ENCODE peak calls at places on chromosomes 12 and 14, in five cellular contexts. One of them, this sample, is unnamed.

GRCh38 chr12:69274861-69275260 is 35.5 kb downstream of the CPSF6 start:
- DNase-seq in astrocyte of the spinal cord: peak
- DNase-seq in cardiac muscle cell: no peak
- DNase-seq in HepG2: no peak
- DNase-seq in mucosa of descending colon: no peak
- DNase-seq in this sample: no peak

GRCh38 chr14:100621806-100622205 is 34.6 kb upstream of the BEGAIN start:
- DNase-seq in mucosa of descending colon: no peak
- DNase-seq in cardiac muscle cell: no peak
- DNase-seq in HepG2: no peak
- DNase-seq in astrocyte of the spinal cord: no peak
- DNase-seq in this sample: no peak

GRCh38 chr12:18239561-18239960 is 21.8 kb upstream of the PIK3C2G start:
- DNase-seq in mucosa of descending colon: no peak
- DNase-seq in HepG2: no peak
- DNase-seq in cardiac muscle cell: no peak
- DNase-seq in astrocyte of the spinal cord: no peak
- DNase-seq in this sample: no peak

GRCh38 chr12:38469689-38470088 is 153.1 kb downstream of the ALG10B start:
- DNase-seq in cardiac muscle cell: peak
- DNase-seq in astrocyte of the spinal cord: no peak
- DNase-seq in HepG2: no peak
- DNase-seq in mucosa of descending colon: no peak
- DNase-seq in this sample: no peak

GRCh38 chr12:1939316-1939715 is 20.9 kb upstream of the CACNA2D4 start:
- DNase-seq in astrocyte of the spinal cord: no peak
- DNase-seq in HepG2: no peak
- DNase-seq in cardiac muscle cell: no peak
- DNase-seq in mucosa of descending colon: no peak
- DNase-seq in this sample: no peak

GRCh38 chr12:120909633-120910318 is 5.6 kb upstream of the SPPL3 start:
- DNase-seq in cardiac muscle cell: peak
- DNase-seq in astrocyte of the spinal cord: no peak
- DNase-seq in mucosa of descending colon: no peak
- DNase-seq in HepG2: no peak
- DNase-seq in this sample: no peak

GRCh38 chr12:10234562-10234961 is 21.9 kb downstream of the GABARAPL1 start:
- DNase-seq in mucosa of descending colon: no peak
- DNase-seq in HepG2: no peak
- DNase-seq in astrocyte of the spinal cord: no peak
- DNase-seq in cardiac muscle cell: no peak
- DNase-seq in this sample: no peak

GRCh38 chr12:953776-954175 is 4.3 kb upstream of the RAD52 start:
- DNase-seq in cardiac muscle cell: no peak
- DNase-seq in HepG2: no peak
- DNase-seq in astrocyte of the spinal cord: peak
- DNase-seq in mucosa of descending colon: no peak
- DNase-seq in this sample: no peak

GRCh38 chr12:42587564-42588307 is 1.8 kb downstream of the PRICKLE1 start:
- DNase-seq in mucosa of descending colon: no peak
- DNase-seq in cardiac muscle cell: peak
- DNase-seq in astrocyte of the spinal cord: no peak
- DNase-seq in HepG2: peak
- DNase-seq in this sample: no peak
- TF ChIP-seq CTCF in mucosa of descending colon: no peak
- TF ChIP-seq CTCF in cardiac muscle cell: no peak
- TF ChIP-seq CTCF in astrocyte of the spinal cord: no peak
- TF ChIP-seq CTCF in HepG2: no peak
- TF ChIP-seq CTCF in this sample: no peak

DNA sequence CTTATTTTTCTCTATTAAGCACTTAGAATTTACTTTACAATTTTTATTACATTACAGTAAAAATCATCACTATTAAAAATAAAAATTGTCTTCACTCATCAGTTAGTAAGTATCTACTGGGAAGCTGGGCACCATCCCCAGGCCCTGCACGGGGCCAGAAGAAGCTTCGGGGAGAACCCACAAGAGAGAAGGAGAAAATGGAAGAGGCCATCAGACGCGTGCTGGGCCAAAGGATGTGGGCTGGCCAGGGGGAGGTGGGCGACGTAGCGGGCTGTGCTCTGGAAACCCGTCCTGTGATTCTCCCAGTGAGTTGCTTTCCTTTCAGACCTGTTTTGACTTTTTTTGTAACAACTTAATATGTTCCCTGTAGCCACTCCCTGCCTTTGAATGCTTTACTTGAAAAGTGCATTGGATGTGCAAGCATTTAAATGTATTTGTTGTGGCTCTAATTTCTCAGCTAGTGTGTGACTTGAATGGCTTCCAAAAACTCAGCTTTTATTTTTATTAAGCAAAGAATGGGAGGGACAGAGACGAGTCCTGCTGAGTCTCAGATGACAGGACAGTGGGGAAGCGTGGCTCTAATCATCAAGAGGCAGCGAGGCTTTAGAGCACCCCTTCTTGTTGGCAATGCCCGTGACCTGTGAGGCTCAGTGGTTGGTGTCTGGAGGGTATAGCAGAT is 38.9 kb downstream of the SYNE3 start:
- DNase-seq in cardiac muscle cell: no peak
- DNase-seq in mucosa of descending colon: no peak
- DNase-seq in astrocyte of the spinal cord: peak
- DNase-seq in HepG2: no peak
- DNase-seq in this sample: no peak
- TF ChIP-seq CTCF in cardiac muscle cell: no peak
- TF ChIP-seq CTCF in mucosa of descending colon: no peak
- TF ChIP-seq CTCF in astrocyte of the spinal cord: no peak
- TF ChIP-seq CTCF in HepG2: no peak
- TF ChIP-seq CTCF in this sample: no peak

GRCh38 chr12:3677609-3678008 is 75.3 kb downstream of the CRACR2A start:
- DNase-seq in astrocyte of the spinal cord: no peak
- DNase-seq in HepG2: no peak
- DNase-seq in mucosa of descending colon: no peak
- DNase-seq in cardiac muscle cell: no peak
- DNase-seq in this sample: no peak
- TF ChIP-seq CTCF in astrocyte of the spinal cord: no peak
- TF ChIP-seq CTCF in HepG2: no peak
- TF ChIP-seq CTCF in mucosa of descending colon: no peak
- TF ChIP-seq CTCF in cardiac muscle cell: no peak
- TF ChIP-seq CTCF in this sample: no peak

DNA sequence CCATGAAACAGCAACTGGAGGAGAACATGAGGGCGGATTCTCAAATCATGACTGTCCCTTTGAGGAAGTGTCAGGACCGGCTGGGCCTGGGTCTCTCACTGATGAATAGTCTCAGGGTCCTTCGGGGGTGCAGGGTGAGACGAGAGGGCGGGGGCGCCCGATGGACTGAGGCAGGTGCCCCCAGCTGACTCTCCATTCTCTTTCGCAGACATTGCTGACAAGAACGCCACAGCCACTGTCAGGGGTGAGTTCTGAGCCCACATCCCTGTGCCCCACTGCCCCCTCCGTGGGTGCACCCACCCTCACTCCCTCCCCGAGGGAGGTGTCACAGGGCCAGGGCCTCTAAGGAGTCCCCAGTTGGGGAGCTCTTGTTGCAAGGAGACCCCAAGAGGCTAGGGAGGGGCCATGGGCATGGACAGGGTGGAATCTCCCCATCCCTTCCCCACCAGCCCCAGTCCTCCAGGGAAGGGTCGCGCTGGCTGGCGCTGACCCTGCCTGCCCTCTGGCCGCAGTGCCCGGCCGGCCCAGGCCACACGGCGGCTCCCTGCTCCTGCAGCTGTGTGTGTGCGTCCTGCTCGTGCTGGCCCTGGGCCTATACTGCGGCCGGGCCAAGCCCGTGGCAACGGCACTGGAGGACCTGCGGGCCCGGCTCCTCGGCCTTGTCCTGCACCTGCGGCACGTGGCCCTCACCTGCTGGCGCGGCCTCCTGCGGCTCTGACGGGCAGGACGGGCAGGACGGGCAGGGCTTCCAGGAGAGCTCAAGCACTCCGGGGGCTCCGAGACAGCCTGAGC is 8.7 kb downstream of the C14orf180 start:
- DNase-seq in mucosa of descending colon: no peak
- DNase-seq in cardiac muscle cell: no peak
- DNase-seq in astrocyte of the spinal cord: no peak
- DNase-seq in HepG2: no peak
- DNase-seq in this sample: no peak
- TF ChIP-seq CTCF in mucosa of descending colon: no peak
- TF ChIP-seq CTCF in cardiac muscle cell: no peak
- TF ChIP-seq CTCF in astrocyte of the spinal cord: no peak
- TF ChIP-seq CTCF in HepG2: no peak
- TF ChIP-seq CTCF in this sample: no peak

DNA sequence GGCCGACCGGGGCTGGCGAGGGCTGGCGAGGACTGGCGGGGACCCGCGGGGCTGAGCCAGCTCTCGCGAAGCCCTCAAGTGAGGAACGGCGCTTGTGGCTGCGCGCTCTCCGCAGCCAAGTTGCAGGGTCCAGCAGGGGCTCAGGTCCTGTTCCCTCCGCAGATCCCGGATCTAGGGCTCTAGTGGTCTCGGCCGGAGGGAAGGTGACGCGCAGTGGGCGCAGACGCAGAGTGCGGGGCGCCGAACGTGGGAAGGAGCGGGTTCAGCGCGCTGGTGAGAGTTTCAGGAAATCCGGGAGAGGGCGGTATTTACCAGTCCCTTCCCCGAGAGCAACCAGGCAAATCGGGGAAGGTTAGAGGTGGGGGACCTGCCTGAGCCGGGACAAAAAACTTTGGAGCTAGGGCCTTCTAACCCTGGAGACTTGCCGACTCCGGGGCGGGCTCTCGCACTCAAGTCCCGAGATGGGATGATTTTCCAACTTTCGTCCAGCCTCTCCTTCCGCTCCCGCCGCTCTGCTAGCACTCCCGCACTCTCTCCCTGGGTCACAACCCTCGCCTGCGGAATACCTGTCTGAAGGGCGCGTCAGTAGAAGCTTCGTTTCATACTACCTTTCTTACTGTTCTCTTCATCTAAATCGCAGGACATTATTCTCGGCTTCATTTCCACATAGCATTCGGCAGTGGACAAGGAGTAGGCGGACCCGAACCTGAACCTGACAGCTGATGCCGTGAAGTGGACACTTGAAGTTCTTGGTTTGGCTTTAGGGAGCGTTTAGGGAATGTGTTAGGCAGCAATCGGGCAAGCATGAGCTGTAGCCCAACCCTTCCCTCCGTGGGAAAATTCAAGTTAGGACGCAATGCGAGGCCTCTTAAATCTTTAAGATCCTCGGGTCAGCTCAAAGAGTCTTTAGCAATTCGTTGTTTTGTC is 13.6 kb upstream of the PAX9 start:
- DNase-seq in astrocyte of the spinal cord: peak
- DNase-seq in mucosa of descending colon: peak
- DNase-seq in cardiac muscle cell: peak
- DNase-seq in HepG2: peak
- DNase-seq in this sample: peak
- TF ChIP-seq CTCF in astrocyte of the spinal cord: peak
- TF ChIP-seq CTCF in mucosa of descending colon: peak
- TF ChIP-seq CTCF in cardiac muscle cell: peak
- TF ChIP-seq CTCF in HepG2: peak
- TF ChIP-seq CTCF in this sample: peak

DNA sequence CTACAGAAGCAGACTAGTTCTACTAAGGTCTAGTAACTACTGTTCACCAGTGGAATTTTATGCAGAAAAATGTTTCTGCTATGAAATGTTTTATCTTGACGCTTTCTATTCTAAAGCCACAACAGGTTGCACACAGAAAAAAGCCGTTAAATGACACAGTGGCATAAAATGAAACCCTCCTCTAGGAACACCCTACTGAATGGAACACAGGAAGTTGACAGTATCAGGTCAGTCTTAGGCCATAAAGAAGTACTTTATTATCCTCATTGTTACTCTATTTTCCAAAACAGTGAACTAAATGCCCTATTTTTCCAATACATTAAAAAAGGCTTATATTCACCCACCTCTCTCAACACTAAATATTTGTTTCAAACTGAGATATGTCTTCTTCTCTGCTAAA is 21.9 kb downstream of the EPS8 start:
- DNase-seq in mucosa of descending colon: no peak
- DNase-seq in astrocyte of the spinal cord: no peak
- DNase-seq in HepG2: no peak
- DNase-seq in cardiac muscle cell: no peak
- DNase-seq in this sample: no peak
- TF ChIP-seq CTCF in mucosa of descending colon: no peak
- TF ChIP-seq CTCF in astrocyte of the spinal cord: no peak
- TF ChIP-seq CTCF in HepG2: no peak
- TF ChIP-seq CTCF in cardiac muscle cell: no peak
- TF ChIP-seq CTCF in this sample: no peak

DNA sequence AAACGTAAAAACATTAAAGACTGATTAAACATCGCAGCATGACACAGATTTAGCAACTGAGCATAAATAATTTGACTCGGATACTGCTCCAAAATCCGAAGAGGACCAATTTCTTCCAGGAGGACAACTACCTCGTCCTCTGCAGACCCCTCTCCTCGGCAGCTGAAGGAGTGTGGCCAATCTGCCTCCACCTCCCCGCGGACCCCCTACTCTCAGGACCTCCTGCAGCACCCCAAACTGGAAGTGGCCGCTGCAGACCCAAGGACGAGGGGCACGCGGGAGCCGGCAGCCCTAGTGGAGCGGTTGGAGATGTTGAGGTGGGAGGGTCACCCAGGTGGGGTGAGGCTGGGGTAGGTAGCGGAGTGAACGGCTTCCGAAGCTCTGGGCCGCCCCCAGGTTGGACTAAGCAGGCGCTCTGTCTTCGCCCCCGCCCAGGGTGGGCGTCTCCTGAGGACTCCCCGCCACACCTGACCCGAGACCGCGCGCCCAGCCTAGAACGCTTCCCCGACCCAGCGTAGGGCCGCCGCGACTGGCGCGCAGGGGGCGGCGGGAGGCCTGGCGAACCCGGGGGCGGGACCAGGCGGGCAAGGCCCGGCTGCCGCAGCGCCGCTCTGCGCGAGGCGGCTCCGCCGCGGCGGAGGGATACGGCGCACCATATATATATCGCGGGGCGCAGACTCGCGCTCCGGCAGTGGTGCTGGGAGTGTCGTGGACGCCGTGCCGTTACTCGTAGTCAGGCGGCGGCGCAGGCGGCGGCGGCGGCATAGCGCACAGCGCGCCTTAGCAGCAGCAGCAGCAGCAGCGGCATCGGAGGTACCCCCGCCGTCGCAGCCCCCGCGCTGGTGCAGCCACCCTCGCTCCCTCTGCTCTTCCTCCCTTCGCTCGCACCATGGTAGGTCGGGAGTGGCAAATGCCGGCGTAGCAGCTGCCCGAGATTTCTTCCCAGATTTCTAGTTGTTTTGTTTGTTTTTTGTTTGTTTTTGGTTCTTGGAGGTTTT is at the start of gene CALM1:
- DNase-seq in HepG2: peak
- DNase-seq in cardiac muscle cell: peak
- DNase-seq in astrocyte of the spinal cord: peak
- DNase-seq in mucosa of descending colon: peak
- DNase-seq in this sample: peak
- TF ChIP-seq CTCF in HepG2: peak
- TF ChIP-seq CTCF in cardiac muscle cell: no peak
- TF ChIP-seq CTCF in astrocyte of the spinal cord: no peak
- TF ChIP-seq CTCF in mucosa of descending colon: no peak
- TF ChIP-seq CTCF in this sample: no peak

DNA sequence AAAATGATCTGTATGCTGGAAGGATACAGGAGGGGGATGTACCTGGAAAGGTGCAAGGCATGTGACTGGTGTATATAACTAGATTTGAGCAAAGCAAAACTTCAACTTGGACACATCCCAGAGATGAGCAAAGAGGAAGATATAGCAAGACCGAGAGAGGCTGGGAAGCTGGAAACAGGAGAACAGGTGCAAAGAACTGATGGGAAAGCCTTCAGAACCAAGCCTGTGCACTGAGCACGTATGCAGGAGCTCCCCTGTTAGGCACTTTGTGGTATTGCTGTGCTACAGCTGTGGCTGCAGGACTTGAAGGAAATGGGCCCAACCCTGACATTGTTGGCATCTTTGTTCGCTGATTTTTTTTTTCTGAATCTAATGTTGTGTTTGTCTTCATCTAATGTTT is 120.7 kb upstream of the PWP1 start:
- DNase-seq in mucosa of descending colon: no peak
- DNase-seq in cardiac muscle cell: peak
- DNase-seq in astrocyte of the spinal cord: no peak
- DNase-seq in HepG2: peak
- DNase-seq in this sample: no peak
- TF ChIP-seq CTCF in mucosa of descending colon: no peak
- TF ChIP-seq CTCF in cardiac muscle cell: no peak
- TF ChIP-seq CTCF in astrocyte of the spinal cord: peak
- TF ChIP-seq CTCF in HepG2: peak
- TF ChIP-seq CTCF in this sample: peak

This sample was measured in neural crest cell.